ENCODE peak calls at places on chromosomes 6 and 20, in six cellular contexts. One of them, this sample, is unnamed.

GRCh38 chr6:106106276-106107042 is 20.3 kb downstream of the PRDM1 start:
- DNase-seq in HepG2: no peak
- DNase-seq in K562: no peak
- DNase-seq in HCT116: no peak
- DNase-seq in GM12878: no peak
- DNase-seq in H1: no peak
- DNase-seq in this sample: no peak

GRCh38 chr6:3289664-3290055 is 30.9 kb downstream of the PSMG4 start:
- DNase-seq in HepG2: no peak
- DNase-seq in K562: no peak
- DNase-seq in HCT116: no peak
- DNase-seq in GM12878: no peak
- DNase-seq in H1: no peak
- DNase-seq in this sample: no peak

GRCh38 chr20:53205046-53205445 is 232.9 kb downstream of the TSHZ2 start:
- DNase-seq in HepG2: no peak
- DNase-seq in K562: no peak
- DNase-seq in HCT116: no peak
- DNase-seq in GM12878: no peak
- DNase-seq in H1: no peak
- DNase-seq in this sample: no peak

GRCh38 chr20:59446361-59446760 is 145.9 kb downstream of the EDN3 start:
- DNase-seq in HepG2: no peak
- DNase-seq in K562: no peak
- DNase-seq in HCT116: no peak
- DNase-seq in GM12878: no peak
- DNase-seq in H1: no peak
- DNase-seq in this sample: no peak

GRCh38 chr20:1119128-1119505 is 715 bp downstream of the PSMF1 start:
- DNase-seq in HepG2: peak
- DNase-seq in K562: no peak
- DNase-seq in HCT116: no peak
- DNase-seq in GM12878: no peak
- DNase-seq in H1: no peak
- DNase-seq in this sample: no peak

GRCh38 chr6:48615041-48615440 is 504.0 kb upstream of the PTCHD4 start:
- DNase-seq in HepG2: no peak
- DNase-seq in K562: no peak
- DNase-seq in HCT116: no peak
- DNase-seq in GM12878: no peak
- DNase-seq in H1: no peak
- DNase-seq in this sample: no peak

GRCh38 chr6:128235556-128235955 is 284.8 kb downstream of the PTPRK start:
- DNase-seq in HepG2: no peak
- DNase-seq in K562: no peak
- DNase-seq in HCT116: no peak
- DNase-seq in GM12878: no peak
- DNase-seq in H1: no peak
- DNase-seq in this sample: no peak

GRCh38 chr6:150959071-150959637 is 93.7 kb downstream of the MTHFD1L start:
- DNase-seq in HepG2: no peak
- DNase-seq in K562: no peak
- DNase-seq in HCT116: no peak
- DNase-seq in GM12878: no peak
- DNase-seq in H1: no peak
- DNase-seq in this sample: no peak

GRCh38 chr6:48325701-48326100 is 214.7 kb upstream of the PTCHD4 start:
- DNase-seq in HepG2: no peak
- DNase-seq in K562: no peak
- DNase-seq in HCT116: no peak
- DNase-seq in GM12878: no peak
- DNase-seq in H1: no peak
- DNase-seq in this sample: no peak

GRCh38 chr6:26157150-26157837 is 70.1 kb downstream of the HFE start:
- DNase-seq in HepG2: no peak
- DNase-seq in K562: peak
- DNase-seq in HCT116: no peak
- DNase-seq in GM12878: no peak
- DNase-seq in H1: peak
- DNase-seq in this sample: peak

GRCh38 chr20:60071965-60072364 is 113.7 kb downstream of the CDH26 start:
- DNase-seq in HepG2: no peak
- DNase-seq in K562: no peak
- DNase-seq in HCT116: no peak
- DNase-seq in GM12878: no peak
- DNase-seq in H1: no peak
- DNase-seq in this sample: no peak

GRCh38 chr20:59751075-59751711 is 146.9 kb downstream of the PHACTR3 start:
- DNase-seq in HepG2: peak
- DNase-seq in K562: peak
- DNase-seq in HCT116: peak
- DNase-seq in GM12878: peak
- DNase-seq in H1: peak
- DNase-seq in this sample: peak

GRCh38 chr20:35953411-35954199 is 697 bp downstream of the SCAND1 start:
- DNase-seq in HepG2: no peak
- DNase-seq in K562: peak
- DNase-seq in HCT116: no peak
- DNase-seq in GM12878: no peak
- DNase-seq in H1: no peak
- DNase-seq in this sample: no peak

GRCh38 chr6:116695398-116695797 is 14.4 kb downstream of the KPNA5 start:
- DNase-seq in HepG2: no peak
- DNase-seq in K562: no peak
- DNase-seq in HCT116: no peak
- DNase-seq in GM12878: peak
- DNase-seq in H1: no peak
- DNase-seq in this sample: no peak

GRCh38 chr6:115691433-115691832 is 369.3 kb downstream of the FRK start:
- DNase-seq in HepG2: no peak
- DNase-seq in K562: no peak
- DNase-seq in HCT116: no peak
- DNase-seq in GM12878: no peak
- DNase-seq in H1: no peak
- DNase-seq in this sample: no peak

GRCh38 chr20:23257106-23257761 is 93.4 kb upstream of the NXT1 start:
- DNase-seq in HepG2: no peak
- DNase-seq in K562: no peak
- DNase-seq in HCT116: no peak
- DNase-seq in GM12878: no peak
- DNase-seq in H1: no peak
- DNase-seq in this sample: no peak
- H3K4me3 ChIP-seq in HepG2: no peak
- H3K4me3 ChIP-seq in K562: no peak
- H3K4me3 ChIP-seq in HCT116: no peak
- H3K4me3 ChIP-seq in GM12878: no peak
- H3K4me3 ChIP-seq in H1: no peak
- H3K4me3 ChIP-seq in this sample: no peak

DNA sequence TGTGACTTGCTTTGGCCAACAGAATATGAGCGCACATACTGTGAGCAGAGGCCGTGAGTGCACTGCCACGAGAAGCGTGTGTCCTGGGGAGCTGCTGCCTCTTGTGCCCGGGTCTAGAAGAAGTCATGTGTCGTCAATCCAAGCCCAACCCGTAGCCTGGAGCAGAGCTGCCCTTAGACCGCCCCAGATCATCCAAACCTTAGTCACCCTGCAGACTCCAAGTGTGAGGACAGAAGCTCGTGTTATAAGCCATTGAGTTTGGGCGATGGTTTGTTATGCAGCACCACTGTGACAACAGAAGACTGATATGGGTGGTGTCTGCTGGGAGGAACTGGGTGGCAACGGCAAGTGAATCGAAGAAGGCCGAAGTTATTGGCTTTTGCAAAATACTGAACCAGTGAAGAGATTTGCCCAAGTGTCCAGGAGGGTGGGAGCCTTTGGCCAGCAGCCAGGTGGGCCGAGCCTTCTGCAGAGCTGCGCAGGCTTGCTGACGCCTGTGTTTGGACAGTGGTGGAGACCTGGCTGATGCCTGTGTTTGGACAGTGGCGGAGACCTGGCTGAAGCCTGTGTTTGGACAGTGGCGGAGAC is 101.3 kb upstream of the SULF2 start:
- DNase-seq in HepG2: peak
- DNase-seq in K562: no peak
- DNase-seq in HCT116: no peak
- DNase-seq in GM12878: no peak
- DNase-seq in H1: no peak
- DNase-seq in this sample: no peak
- TF ChIP-seq ZNF274 in HepG2: peak
- TF ChIP-seq ZNF274 in K562: no peak
- TF ChIP-seq ZNF274 in HCT116: no peak
- TF ChIP-seq ZNF274 in GM12878: no peak
- TF ChIP-seq ZNF274 in H1: no peak
- TF ChIP-seq ZNF274 in this sample: no peak

GRCh38 chr20:50085481-50086365 is 27.2 kb downstream of the UBE2V1 start:
- DNase-seq in HepG2: peak
- DNase-seq in K562: peak
- DNase-seq in HCT116: peak
- DNase-seq in GM12878: no peak
- DNase-seq in H1: no peak
- DNase-seq in this sample: peak
- TF ChIP-seq YY1 in HepG2: no peak
- TF ChIP-seq YY1 in K562: no peak
- TF ChIP-seq YY1 in HCT116: no peak
- TF ChIP-seq YY1 in GM12878: no peak
- TF ChIP-seq YY1 in H1: no peak
- TF ChIP-seq YY1 in this sample: no peak

DNA sequence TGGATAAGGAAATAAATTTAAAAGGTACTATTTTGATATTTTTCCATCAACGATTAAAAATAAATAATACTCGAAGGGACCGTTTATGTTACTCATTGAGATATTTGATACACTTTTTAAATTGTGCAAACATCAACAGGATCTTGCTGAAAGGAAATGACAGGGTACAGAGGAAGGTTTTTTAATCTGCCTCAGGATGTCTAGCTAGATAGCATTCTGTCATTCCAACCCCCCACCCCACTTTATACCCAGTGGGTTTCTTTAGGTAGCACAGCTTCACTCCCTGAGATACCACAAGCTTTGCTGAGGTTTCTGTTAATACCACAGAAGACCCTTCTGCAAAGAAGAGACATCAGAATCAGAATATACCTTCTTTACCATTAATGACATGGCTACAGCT is 1.2 kb downstream of the PHACTR2 start:
- DNase-seq in HepG2: no peak
- DNase-seq in K562: no peak
- DNase-seq in HCT116: no peak
- DNase-seq in GM12878: no peak
- DNase-seq in H1: no peak
- DNase-seq in this sample: no peak
- H3K4me3 ChIP-seq in HepG2: peak
- H3K4me3 ChIP-seq in K562: peak
- H3K4me3 ChIP-seq in HCT116: peak
- H3K4me3 ChIP-seq in GM12878: no peak
- H3K4me3 ChIP-seq in H1: peak
- H3K4me3 ChIP-seq in this sample: peak

DNA sequence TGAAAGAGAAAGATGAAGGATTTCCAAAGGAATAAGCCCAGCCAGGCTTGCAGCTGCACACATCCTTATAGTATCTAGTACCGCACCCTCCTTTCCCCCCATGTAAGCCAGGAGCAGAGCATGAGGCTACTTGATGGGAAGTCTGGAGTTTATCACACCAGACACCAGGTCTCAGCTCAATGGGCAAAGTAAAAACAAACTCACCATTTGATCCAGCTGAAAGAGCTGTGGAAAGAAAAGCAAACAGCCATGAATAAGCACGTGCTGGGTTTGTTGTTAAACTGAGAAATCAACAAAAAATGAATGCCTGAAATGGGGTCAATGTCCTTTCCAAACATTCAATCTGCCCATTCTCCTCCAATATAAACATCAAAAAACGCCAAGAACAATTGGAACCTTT is 50.6 kb upstream of the MAP7 start:
- DNase-seq in HepG2: no peak
- DNase-seq in K562: no peak
- DNase-seq in HCT116: no peak
- DNase-seq in GM12878: no peak
- DNase-seq in H1: no peak
- DNase-seq in this sample: no peak
- TF ChIP-seq ZNF274 in HepG2: no peak
- TF ChIP-seq ZNF274 in K562: no peak
- TF ChIP-seq ZNF274 in HCT116: no peak
- TF ChIP-seq ZNF274 in GM12878: no peak
- TF ChIP-seq ZNF274 in H1: no peak
- TF ChIP-seq ZNF274 in this sample: no peak

DNA sequence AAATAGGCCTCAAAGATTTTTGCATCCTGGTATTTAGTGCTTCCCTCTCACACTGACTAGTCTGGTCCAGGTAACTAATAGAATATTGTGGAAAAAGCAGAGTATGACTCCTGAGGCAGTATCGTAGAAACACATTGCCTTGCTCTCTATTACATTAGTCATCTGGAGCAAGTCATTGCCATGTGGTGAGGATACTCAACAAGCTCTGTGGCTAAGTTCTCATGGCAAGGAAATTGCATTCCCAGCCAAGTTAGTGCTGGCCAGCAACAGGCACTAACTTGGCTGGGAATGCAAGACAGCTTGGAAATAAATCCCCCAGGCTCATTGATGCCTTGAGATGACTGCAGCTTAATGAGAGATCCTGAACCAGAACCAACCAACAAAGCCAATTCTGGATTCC is 39.7 kb upstream of the HTR1B start:
- DNase-seq in HepG2: no peak
- DNase-seq in K562: no peak
- DNase-seq in HCT116: no peak
- DNase-seq in GM12878: no peak
- DNase-seq in H1: no peak
- DNase-seq in this sample: no peak
- TF ChIP-seq YY1 in HepG2: no peak
- TF ChIP-seq YY1 in K562: no peak
- TF ChIP-seq YY1 in HCT116: no peak
- TF ChIP-seq YY1 in GM12878: no peak
- TF ChIP-seq YY1 in H1: no peak
- TF ChIP-seq YY1 in this sample: no peak

This sample was measured in NT2/D1.